ENCODE peak calls at places on chromosomes 6 and 20, in six cellular contexts. V is PC-9; O is body of pancreas; F is stomach; L is lower lobe of right lung; T is CD4-positive, CD25-positive, alpha-beta regulatory T cell. X is an unnamed sample.

GRCh38 chr6:110761371-110761770 is 53.9 kb downstream of the CDK19 start:
- DNase-seq in V (no peak), O (no peak), F (no peak), L (no peak), T (no peak), X (no peak)

GRCh38 chr6:135084916-135085269 is 30.3 kb upstream of the HBS1L start:
- DNase-seq in V (no peak), O (no peak), F (no peak), L (no peak), T (no peak), X (no peak)

GRCh38 chr20:4090756-4091331 is 75.5 kb upstream of the RNF24 start:
- DNase-seq in V (peak; percentile 28), O (no peak), F (peak; percentile 21), L (no peak), T (no peak), X (no peak)

GRCh38 chr20:57548177-57549058 is 12.5 kb upstream of the PCK1 start:
- DNase-seq in V (no peak), O (peak; percentile 49), F (no peak), L (no peak), T (no peak), X (no peak)

GRCh38 chr6:26554669-26555504 is 16.7 kb downstream of the HMGN4 start:
- DNase-seq in V (peak; percentile 64), O (no peak), F (no peak), L (no peak), T (peak; percentile 30), X (peak; percentile 50)

GRCh38 chr6:39794231-39794630 is 2.1 kb downstream of the DAAM2 start:
- DNase-seq in V (no peak), O (no peak), F (no peak), L (no peak), T (no peak), X (no peak)

GRCh38 chr6:135321012-135321621 is 140.0 kb downstream of the MYB start:
- DNase-seq in V (no peak), O (no peak), F (no peak), L (no peak), T (no peak), X (no peak)

GRCh38 chr6:61203966-61204496 is 1082.0 kb downstream of the KHDRBS2 start:
- DNase-seq in V (no peak), O (no peak), F (no peak), L (no peak), T (no peak), X (no peak)

GRCh38 chr6:108521616-108522107 is 39.1 kb upstream of the FOXO3 start:
- DNase-seq in V (no peak), O (no peak), F (no peak), L (no peak), T (no peak), X (no peak)

GRCh38 chr20:36886859-36887778 is 11.2 kb downstream of the TLDC2 start:
- DNase-seq in V (peak; percentile 66), O (peak; percentile 86), F (peak; percentile 87), L (peak; percentile 84), T (peak; percentile 63), X (peak; percentile 66)

GRCh38 chr6:147564556-147564955 is 56.1 kb downstream of the SAMD5 start:
- DNase-seq in V (no peak), O (no peak), F (no peak), L (no peak), T (no peak), X (no peak)

GRCh38 chr20:47215653-47216397 is 140.7 kb downstream of the ZMYND8 start:
- DNase-seq in V (no peak), O (no peak), F (no peak), L (no peak), T (no peak), X (no peak)

GRCh38 chr6:139982652-139983051 is 608.2 kb upstream of the CITED2 start:
- DNase-seq in V (peak; percentile 84), O (no peak), F (no peak), L (no peak), T (no peak), X (no peak)

GRCh38 chr6:47047479-47048411 is 5.6 kb upstream of the ADGRF1 start:
- DNase-seq in V (peak; percentile 99), O (peak; percentile 61), F (peak; percentile 58), L (no peak), T (no peak), X (no peak)

GRCh38 chr6:122719176-122719575 is 60.3 kb upstream of the FABP7 start:
- DNase-seq in V (no peak), O (no peak), F (no peak), L (no peak), T (no peak), X (no peak)

GRCh38 chr6:2578729-2579128 is 172.0 kb downstream of the MYLK4 start:
- DNase-seq in V (peak; percentile 85), O (no peak), F (no peak), L (no peak), T (no peak), X (peak; percentile 94)

GRCh38 chr6:44487002-44487401 is 99.5 kb downstream of the CDC5L start:
- DNase-seq in V (no peak), O (no peak), F (no peak), L (no peak), T (no peak), X (no peak)

GRCh38 chr6:14270925-14271791 is 153.6 kb downstream of the CD83 start:
- DNase-seq in V (peak; percentile 98), O (no peak), F (peak; percentile 54), L (peak; percentile 45), T (no peak), X (peak; percentile 99)

GRCh38 chr6:70312165-70312564 is 9.3 kb upstream of the COL9A1 start:
- DNase-seq in V (peak; percentile 87), O (no peak), F (no peak), L (no peak), T (no peak), X (peak; percentile 95)

GRCh38 chr6:131096786-131097185 is 33.7 kb upstream of the EPB41L2 start:
- DNase-seq in V (no peak), O (no peak), F (no peak), L (no peak), T (no peak), X (no peak)

GRCh38 chr6:102026649-102027048 is 633.1 kb downstream of the GRIK2 start:
- DNase-seq in V (no peak), O (no peak), F (no peak), L (no peak), T (no peak), X (no peak)

GRCh38 chr6:74735304-74735703 is 470.5 kb downstream of the COL12A1 start:
- DNase-seq in V (no peak), O (no peak), F (no peak), L (no peak), T (no peak), X (peak; percentile 58)

GRCh38 chr6:96841241-96841824 is 4.1 kb upstream of the GPR63 start:
- DNase-seq in V (no peak), O (no peak), F (no peak), L (no peak), T (no peak), X (no peak)

GRCh38 chr6:3732345-3733141 is 19.0 kb downstream of the PXDC1 start:
- DNase-seq in V (peak; percentile 55), O (peak; percentile 80), F (peak; percentile 79), L (peak; percentile 82), T (peak; percentile 42), X (peak; percentile 23)

GRCh38 chr20:23147964-23148720 is 62.0 kb upstream of the CD93 start:
- DNase-seq in V (peak; percentile 96), O (no peak), F (peak; percentile 54), L (peak; percentile 80), T (no peak), X (no peak)

GRCh38 chr20:38196016-38196415 is 30.9 kb upstream of the TGM2 start:
- DNase-seq in V (no peak), O (no peak), F (no peak), L (no peak), T (no peak), X (no peak)

GRCh38 chr20:38196592-38196991 is 31.5 kb upstream of the TGM2 start:
- DNase-seq in V (peak; percentile 80), O (peak; percentile 48), F (no peak), L (peak; percentile 76), T (no peak), X (no peak)

GRCh38 chr20:38193586-38194105 is 28.6 kb upstream of the TGM2 start:
- DNase-seq in V (no peak), O (no peak), F (no peak), L (no peak), T (no peak), X (no peak)

GRCh38 chr20:38195041-38195504 is 30.0 kb upstream of the TGM2 start:
- DNase-seq in V (peak; percentile 72), O (no peak), F (no peak), L (no peak), T (no peak), X (no peak)

GRCh38 chr20:38195521-38195920 is 30.5 kb upstream of the TGM2 start:
- DNase-seq in V (peak; percentile 71), O (no peak), F (no peak), L (no peak), T (no peak), X (no peak)
- H3K4me1 ChIP-seq in V (peaks cover 58% of the 10 kb centered on the region), O (no peaks in the 10 kb centered on the region), F (peaks cover 33% of the 10 kb centered on the region), L (peaks cover 23% of the 10 kb centered on the region), T (no peaks in the 10 kb centered on the region), X (peaks cover 10% of the 10 kb centered on the region)

GRCh38 chr20:54340206-54340605 is 132.3 kb downstream of the PFDN4 start:
- DNase-seq in V (no peak), O (no peak), F (peak; percentile 55), L (no peak), T (no peak), X (no peak)
- H3K27ac ChIP-seq in V (no peak overlapping the region), O (no peak overlapping the region), F (peak overlapping the region; percentile 28), L (no peak overlapping the region), T (no peak overlapping the region), X (no peak overlapping the region)

DNA sequence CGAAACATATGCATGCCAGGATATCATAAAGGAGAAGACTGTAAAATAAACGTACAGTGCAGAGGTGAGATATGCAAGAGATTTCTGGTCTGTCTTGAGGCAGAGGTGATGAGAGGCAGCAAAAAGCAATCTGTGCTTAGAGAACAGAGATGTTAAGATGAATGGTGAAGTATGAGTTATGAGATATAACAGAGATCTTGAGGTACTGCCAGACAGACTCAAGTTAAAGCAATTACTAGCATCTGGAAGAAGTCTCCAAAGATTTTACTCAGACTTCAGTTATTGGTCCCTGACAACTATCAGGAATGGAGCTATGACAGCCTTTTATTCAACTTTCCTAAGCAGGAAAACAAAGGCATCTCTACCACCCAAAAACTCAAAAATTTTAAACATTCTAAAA is 122.8 kb upstream of the DST start:
- DNase-seq in V (no peak), O (no peak), F (no peak), L (no peak), T (no peak), X (no peak)
- H3K4me1 ChIP-seq in V (peaks cover 21% of the 10 kb centered on the region), O (no peaks in the 10 kb centered on the region), F (peaks cover 17% of the 10 kb centered on the region), L (peaks cover 6% of the 10 kb centered on the region), T (no peaks in the 10 kb centered on the region), X (peaks cover 17% of the 10 kb centered on the region)

DNA sequence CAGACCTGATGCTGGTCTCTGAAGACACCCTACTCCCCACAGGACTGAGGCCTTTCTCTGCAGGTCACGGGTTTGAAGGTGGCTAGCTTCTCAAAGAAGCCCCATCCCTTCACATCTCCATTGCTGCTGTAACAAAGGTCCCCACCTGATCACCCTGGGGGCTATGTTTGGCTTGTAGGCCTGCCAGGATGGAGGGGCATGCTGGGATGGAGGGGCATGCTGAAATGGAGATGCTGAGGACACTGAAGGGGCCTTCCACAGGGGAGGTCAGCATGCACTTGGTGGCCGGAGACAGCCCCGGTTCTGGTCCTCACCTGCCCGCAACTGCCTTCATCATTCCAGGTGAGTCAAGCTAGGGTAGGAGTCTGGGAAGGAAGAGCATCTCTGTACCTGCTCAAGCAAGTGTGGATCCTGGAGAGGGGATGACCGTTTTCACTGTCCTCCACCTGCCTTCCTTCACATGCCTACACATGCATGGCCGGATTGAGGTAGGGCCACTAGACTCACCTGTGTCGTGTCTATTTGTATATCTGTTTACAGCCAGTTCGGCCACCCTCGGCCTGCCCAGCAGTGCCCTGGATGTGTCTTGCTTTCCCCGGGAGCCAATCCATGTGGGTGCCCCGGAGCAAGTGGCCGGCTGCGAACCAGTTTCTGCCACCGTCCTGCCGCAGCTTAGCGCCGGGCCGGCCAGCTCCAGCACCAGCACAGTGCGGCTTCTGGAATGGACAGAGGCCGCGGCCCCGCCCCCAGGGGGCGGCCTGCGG is 6.0 kb downstream of the L3MBTL1 start:
- DNase-seq in V (no peak), O (no peak), F (no peak), L (no peak), T (no peak), X (peak; percentile 42)
- H3K27ac ChIP-seq in V (no peak overlapping the region), O (no peak overlapping the region), F (peak overlapping the region; percentile 69), L (peak overlapping the region; percentile 46), T (peak overlapping the region; percentile 37), X (no peak overlapping the region)